ENCODE peak calls at places on chromosomes 16 and 17, in eight cellular contexts. I is CD4-positive, alpha-beta T cell; H is uterus; O is heart right ventricle; U is type B pancreatic cell; T is OCI-LY7; G is fibroblast of mammary gland; L is body of pancreas. C is an unnamed sample.
A peak's percentile ranks its signal among the peaks of the same experiment; 100 is the strongest.

GRCh38 chr16:63904930-63905329 is 1216.9 kb downstream of the CDH11 start:
- DNase-seq in H (no peak), O (no peak), L (no peak), U (no peak), T (no peak), I (no peak), G (no peak), C (no peak)

GRCh38 chr17:62597920-62598319 is 29.6 kb upstream of the MRC2 start:
- DNase-seq in U (no peak), I (no peak), G (peak; percentile 80), L (no peak), T (no peak), H (peak; percentile 51), O (no peak), C (no peak)

GRCh38 chr17:343211-343610 is 9.4 kb downstream of the RPH3AL start:
- DNase-seq in H (no peak), U (no peak), I (no peak), O (no peak), T (no peak), L (no peak), G (no peak), C (no peak)

GRCh38 chr17:8426094-8426720 is 9.5 kb upstream of the NDEL1 start:
- DNase-seq in U (no peak), T (no peak), H (no peak), L (no peak), I (no peak), G (no peak), O (no peak), C (no peak)

GRCh38 chr17:63039899-63040602 is 74.0 kb downstream of the TANC2 start:
- DNase-seq in I (no peak), U (no peak), O (no peak), T (no peak), G (peak; percentile 76), L (no peak), H (no peak), C (no peak)

GRCh38 chr16:46730126-46730525 is 18.0 kb downstream of the MYLK3 start:
- DNase-seq in U (no peak), I (no peak), T (no peak), L (no peak), O (no peak), H (no peak), G (no peak), C (no peak)

GRCh38 chr17:18904482-18904881 is 46.6 kb downstream of the PRPSAP2 start:
- DNase-seq in O (no peak), G (no peak), U (no peak), T (no peak), I (no peak), L (no peak), H (no peak), C (no peak)

GRCh38 chr17:10271004-10271620 is 72.7 kb upstream of the GAS7 start:
- DNase-seq in U (no peak), H (no peak), O (no peak), T (no peak), I (no peak), L (no peak), G (peak; percentile 72), C (no peak)

GRCh38 chr16:77499373-77500285 is 64.8 kb upstream of the ADAMTS18 start:
- DNase-seq in H (peak; percentile 59), I (no peak), L (no peak), O (peak; percentile 29), G (peak; percentile 70), U (no peak), T (no peak), C (peak; percentile 40)

GRCh38 chr17:31745964-31746650 is 112.9 kb downstream of the COPRS start:
- DNase-seq in L (no peak), H (no peak), G (no peak), I (no peak), U (no peak), O (no peak), T (no peak), C (no peak)

GRCh38 chr17:37614391-37614790 is 5.2 kb upstream of the SYNRG start:
- DNase-seq in H (no peak), L (no peak), O (no peak), I (no peak), T (no peak), G (peak; percentile 89), U (no peak), C (no peak)

GRCh38 chr16:51523400-51523799 is 372.3 kb upstream of the SALL1 start:
- DNase-seq in H (no peak), U (no peak), L (no peak), O (no peak), I (no peak), T (no peak), G (peak; percentile 58), C (no peak)

GRCh38 chr17:17890773-17891759 is 54.3 kb upstream of the SREBF1 start:
- DNase-seq in H (no peak), U (no peak), G (peak; percentile 73), L (peak; percentile 39), T (peak; percentile 43), O (peak; percentile 42), I (peak; percentile 9), C (peak; percentile 54)

GRCh38 chr17:33115957-33116680 is 124.5 kb downstream of the SPACA3 start:
- DNase-seq in L (no peak), G (no peak), O (no peak), I (no peak), U (no peak), T (no peak), H (peak; percentile 16), C (no peak)

GRCh38 chr17:55437165-55437605 is 15.6 kb upstream of the MMD start:
- DNase-seq in O (no peak), L (no peak), U (no peak), T (peak; percentile 97), G (no peak), H (no peak), I (no peak), C (no peak)

GRCh38 chr17:49031965-49032928 is 35.1 kb downstream of the IGF2BP1 start:
- DNase-seq in O (peak; percentile 33), L (peak; percentile 45), I (peak; percentile 23), U (no peak), T (peak; percentile 73), G (peak; percentile 78), H (peak; percentile 25), C (no peak)

GRCh38 chr16:47713225-47713595 is 252.1 kb downstream of the PHKB start:
- DNase-seq in I (no peak), H (no peak), G (peak; percentile 96), L (no peak), O (no peak), U (no peak), T (no peak), C (no peak)

GRCh38 chr17:48546187-48546923 is 1.4 kb upstream of the HOXB2 start:
- DNase-seq in L (no peak), G (peak; percentile 80), U (no peak), T (no peak), I (no peak), O (no peak), H (peak; percentile 62), C (no peak)

GRCh38 chr17:81694810-81695209 is 8.4 kb upstream of the MRPL12 start:
- DNase-seq in G (no peak), O (no peak), H (no peak), I (no peak), U (no peak), T (no peak), L (no peak), C (no peak)

GRCh38 chr16:28136751-28137434 is 73.4 kb upstream of the GSG1L start:
- DNase-seq in H (no peak), T (peak; percentile 12), I (peak; percentile 29), G (no peak), U (no peak), O (no peak), L (no peak), C (no peak)

GRCh38 chr16:16120044-16120381 is 103.3 kb downstream of the ABCC6 start:
- DNase-seq in I (no peak), G (no peak), O (no peak), T (no peak), U (no peak), H (no peak), L (no peak), C (no peak)

GRCh38 chr17:66990047-66990446 is 25.5 kb downstream of the CACNG4 start:
- DNase-seq in G (no peak), T (no peak), U (no peak), L (no peak), H (no peak), I (no peak), O (no peak), C (no peak)

DNA sequence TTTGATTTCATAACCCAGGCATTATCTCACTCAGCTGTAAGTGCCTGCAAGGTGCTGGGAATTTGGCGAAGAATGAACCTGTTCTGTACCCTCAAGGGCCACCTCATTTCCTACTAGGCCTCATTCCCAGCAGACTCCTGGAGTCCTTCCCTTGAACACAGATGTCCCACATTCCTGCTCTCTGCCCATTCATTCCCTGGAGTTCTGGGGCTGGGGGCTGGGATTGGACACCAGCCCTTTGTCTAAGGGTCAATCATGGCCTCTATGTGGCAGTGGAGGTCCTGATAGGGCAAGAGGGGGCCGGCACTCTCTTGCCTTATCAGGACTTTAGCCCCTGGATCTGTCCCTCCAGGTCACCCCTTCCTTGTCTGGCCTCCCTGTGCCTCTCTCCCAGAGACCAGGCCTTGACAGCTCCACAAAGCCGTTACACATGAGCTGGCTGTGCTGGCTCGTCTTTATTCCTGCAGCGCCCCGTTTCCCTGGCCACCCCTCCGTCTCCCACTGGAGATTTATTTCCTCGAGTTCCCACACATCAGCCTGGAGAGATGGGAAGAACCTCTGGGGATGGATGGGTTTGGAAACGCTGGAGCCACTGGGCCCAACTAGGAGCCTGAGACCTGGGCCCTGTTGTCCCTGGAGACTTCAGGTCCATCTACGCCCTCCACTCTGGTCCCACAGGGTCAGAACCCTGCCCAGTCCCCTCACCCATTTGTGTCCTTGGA is 920 bp upstream of the GFAP start:
- DNase-seq in L (no peak), I (no peak), G (no peak), T (no peak), U (no peak), H (no peak), O (no peak), C (no peak)
- TF ChIP-seq CTCF in L (no peak), I (no peak), G (no peak), T (no peak), U (no peak), H (no peak), O (no peak), C (no peak)

GRCh38 chr16:23035240-23035639 is 114.0 kb downstream of the USP31 start:
- DNase-seq in T (no peak), O (no peak), I (no peak), G (no peak), U (no peak), L (no peak), H (no peak), C (no peak)
- TF ChIP-seq CTCF in T (no peak), O (no peak), I (no peak), G (no peak), U (no peak), L (no peak), H (no peak), C (no peak)

DNA sequence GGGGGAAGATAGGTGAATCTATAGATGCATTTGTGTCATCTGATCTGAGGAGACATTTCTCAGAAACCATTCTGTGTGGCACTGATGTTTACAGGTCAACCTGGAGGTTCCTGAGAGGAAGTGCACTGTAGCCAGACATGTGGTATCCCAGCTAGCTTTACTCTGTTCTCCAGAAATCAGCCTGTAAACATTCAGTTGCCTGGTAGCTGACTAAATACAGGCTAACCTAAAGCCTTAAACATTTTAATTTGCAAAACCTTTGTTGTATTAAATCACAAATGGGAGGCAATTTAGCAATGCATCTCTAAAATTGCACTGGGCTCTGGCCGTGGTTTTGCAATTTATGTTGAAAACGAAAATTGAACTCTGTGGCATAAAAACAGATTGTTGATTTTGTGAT is 207.6 kb downstream of the FTO start:
- DNase-seq in O (no peak), U (no peak), I (no peak), H (no peak), T (no peak), G (peak; percentile 50), L (no peak), C (no peak)
- TF ChIP-seq CTCF in O (no peak), U (no peak), I (no peak), H (no peak), T (no peak), G (no peak), L (no peak), C (no peak)

GRCh38 chr16:88839026-88839529 is 17.7 kb downstream of the GALNS start:
- DNase-seq in U (no peak), O (no peak), I (no peak), L (no peak), H (no peak), T (no peak), G (no peak), C (no peak)
- TF ChIP-seq CTCF in U (peak; percentile 50), O (no peak), I (no peak), L (no peak), H (no peak), T (no peak), G (no peak), C (no peak)